ENCODE peak calls at places on chromosomes 11 and 22, in nine cellular contexts. One of them, this sample, is unnamed. For H3K36me3 and H3K4me1, the result is how much of the 10 kb centered on the place peaks cover.

GRCh38 chr11:44957051-44957515 is 6.4 kb upstream of the TP53I11 start:
- DNase-seq in cardiac muscle cell: peak
- DNase-seq in testis: peak
- DNase-seq in IMR-90: no peak
- DNase-seq in HCT116: no peak
- DNase-seq in sigmoid colon: no peak
- DNase-seq in hepatocyte: peak
- DNase-seq in breast epithelium: no peak
- DNase-seq in SJSA1: no peak
- DNase-seq in this sample: no peak

GRCh38 chr11:123291201-123291869 is 96.3 kb upstream of the CLMP start:
- DNase-seq in cardiac muscle cell: no peak
- DNase-seq in testis: no peak
- DNase-seq in IMR-90: no peak
- DNase-seq in HCT116: no peak
- DNase-seq in sigmoid colon: no peak
- DNase-seq in hepatocyte: no peak
- DNase-seq in breast epithelium: no peak
- DNase-seq in SJSA1: no peak
- DNase-seq in this sample: no peak

GRCh38 chr22:45007946-45008852 is 1.6 kb downstream of the PHF21B start:
- DNase-seq in cardiac muscle cell: peak
- DNase-seq in testis: peak
- DNase-seq in IMR-90: no peak
- DNase-seq in HCT116: no peak
- DNase-seq in sigmoid colon: no peak
- DNase-seq in hepatocyte: peak
- DNase-seq in breast epithelium: no peak
- DNase-seq in SJSA1: no peak
- DNase-seq in this sample: no peak

GRCh38 chr11:44611687-44612437 is 46.4 kb downstream of the CD82 start:
- DNase-seq in cardiac muscle cell: no peak
- DNase-seq in testis: no peak
- DNase-seq in IMR-90: no peak
- DNase-seq in HCT116: no peak
- DNase-seq in sigmoid colon: no peak
- DNase-seq in hepatocyte: no peak
- DNase-seq in breast epithelium: no peak
- DNase-seq in SJSA1: no peak
- DNase-seq in this sample: peak

GRCh38 chr11:133530501-133530835 is 1.8 kb downstream of the OPCML start:
- DNase-seq in cardiac muscle cell: no peak
- DNase-seq in testis: no peak
- DNase-seq in IMR-90: no peak
- DNase-seq in HCT116: no peak
- DNase-seq in sigmoid colon: no peak
- DNase-seq in hepatocyte: no peak
- DNase-seq in breast epithelium: no peak
- DNase-seq in SJSA1: no peak
- DNase-seq in this sample: no peak

GRCh38 chr11:44680982-44681597 is 45.7 kb upstream of the TSPAN18 start:
- DNase-seq in cardiac muscle cell: no peak
- DNase-seq in testis: no peak
- DNase-seq in IMR-90: no peak
- DNase-seq in HCT116: no peak
- DNase-seq in sigmoid colon: no peak
- DNase-seq in hepatocyte: peak
- DNase-seq in breast epithelium: no peak
- DNase-seq in SJSA1: no peak
- DNase-seq in this sample: peak

GRCh38 chr11:73996161-73996747 is 12.6 kb downstream of the UCP3 start:
- DNase-seq in cardiac muscle cell: no peak
- DNase-seq in testis: no peak
- DNase-seq in IMR-90: no peak
- DNase-seq in HCT116: no peak
- DNase-seq in sigmoid colon: peak
- DNase-seq in hepatocyte: no peak
- DNase-seq in breast epithelium: no peak
- DNase-seq in SJSA1: no peak
- DNase-seq in this sample: no peak

GRCh38 chr11:69040581-69041260 is 8.0 kb upstream of the TPCN2 start:
- DNase-seq in cardiac muscle cell: no peak
- DNase-seq in testis: no peak
- DNase-seq in IMR-90: peak
- DNase-seq in HCT116: no peak
- DNase-seq in sigmoid colon: no peak
- DNase-seq in hepatocyte: no peak
- DNase-seq in breast epithelium: no peak
- DNase-seq in SJSA1: peak
- DNase-seq in this sample: no peak

GRCh38 chr11:60085909-60086308 is 2.6 kb upstream of the MS4A2 start:
- DNase-seq in cardiac muscle cell: no peak
- DNase-seq in testis: no peak
- DNase-seq in IMR-90: no peak
- DNase-seq in HCT116: no peak
- DNase-seq in sigmoid colon: no peak
- DNase-seq in hepatocyte: no peak
- DNase-seq in breast epithelium: no peak
- DNase-seq in SJSA1: no peak
- DNase-seq in this sample: no peak

GRCh38 chr11:59511675-59512074 is 336 bp downstream of the OR4D9 start:
- DNase-seq in cardiac muscle cell: no peak
- DNase-seq in testis: no peak
- DNase-seq in IMR-90: no peak
- DNase-seq in HCT116: no peak
- DNase-seq in sigmoid colon: no peak
- DNase-seq in hepatocyte: no peak
- DNase-seq in breast epithelium: no peak
- DNase-seq in SJSA1: no peak
- DNase-seq in this sample: no peak

GRCh38 chr11:19076744-19077589 is 16.4 kb upstream of the MRGPRX2 start:
- DNase-seq in cardiac muscle cell: peak
- DNase-seq in testis: peak
- DNase-seq in IMR-90: peak
- DNase-seq in HCT116: peak
- DNase-seq in sigmoid colon: no peak
- DNase-seq in hepatocyte: peak
- DNase-seq in breast epithelium: no peak
- DNase-seq in SJSA1: no peak
- DNase-seq in this sample: peak

GRCh38 chr11:280762-281485 is 2.7 kb downstream of the NLRP6 start:
- DNase-seq in cardiac muscle cell: no peak
- DNase-seq in testis: peak
- DNase-seq in IMR-90: no peak
- DNase-seq in HCT116: no peak
- DNase-seq in sigmoid colon: peak
- DNase-seq in hepatocyte: no peak
- DNase-seq in breast epithelium: no peak
- DNase-seq in SJSA1: no peak
- DNase-seq in this sample: peak

GRCh38 chr11:11525283-11525682 is 96.5 kb downstream of the GALNT18 start:
- DNase-seq in cardiac muscle cell: no peak
- DNase-seq in testis: no peak
- DNase-seq in IMR-90: no peak
- DNase-seq in HCT116: no peak
- DNase-seq in sigmoid colon: no peak
- DNase-seq in hepatocyte: no peak
- DNase-seq in breast epithelium: no peak
- DNase-seq in SJSA1: no peak
- DNase-seq in this sample: no peak

DNA sequence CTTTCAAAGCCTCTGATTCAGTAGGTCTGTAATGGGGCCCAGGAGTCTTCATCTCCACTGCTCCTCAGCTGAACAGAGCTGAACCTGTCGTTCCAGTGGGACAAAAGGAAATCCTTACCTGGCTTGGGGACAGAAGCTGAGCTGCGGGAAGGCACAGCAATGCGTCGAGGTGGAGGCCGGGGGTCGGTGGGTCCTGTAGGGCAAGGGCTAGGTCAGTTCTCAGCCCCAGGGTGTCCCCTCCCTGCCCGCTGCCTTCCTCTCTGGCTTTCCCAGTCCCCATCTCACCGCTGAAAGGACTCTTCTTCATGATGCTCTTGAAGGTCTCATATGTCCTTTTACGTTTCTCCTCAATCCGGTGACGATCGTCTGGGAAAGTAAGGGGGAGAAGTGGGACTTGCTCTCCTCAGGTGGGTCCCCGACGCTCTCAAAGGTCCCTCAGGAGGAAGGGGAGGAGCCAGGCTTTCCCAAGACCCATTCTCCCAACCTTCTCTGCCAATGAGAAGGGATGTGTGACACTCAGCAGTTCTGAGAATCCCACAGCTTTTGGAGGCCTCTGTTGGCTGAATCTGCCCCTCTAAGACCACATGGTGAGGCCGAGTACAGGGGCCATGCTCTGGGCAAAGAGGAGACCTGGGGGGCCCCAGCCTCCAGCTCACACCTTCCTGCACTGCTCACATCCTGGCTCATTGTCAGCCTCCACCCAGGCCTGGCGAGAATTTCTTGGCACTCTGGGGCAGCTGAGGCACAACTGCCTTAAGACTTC is 7.0 kb downstream of the RELA start:
- DNase-seq in cardiac muscle cell: no peak
- DNase-seq in testis: no peak
- DNase-seq in IMR-90: no peak
- DNase-seq in HCT116: no peak
- DNase-seq in sigmoid colon: peak
- DNase-seq in hepatocyte: no peak
- DNase-seq in breast epithelium: no peak
- DNase-seq in SJSA1: no peak
- DNase-seq in this sample: no peak
- H3K36me3 ChIP-seq in cardiac muscle cell: under half
- H3K36me3 ChIP-seq in testis: under half
- H3K36me3 ChIP-seq in IMR-90: half or more
- H3K36me3 ChIP-seq in HCT116: half or more
- H3K36me3 ChIP-seq in sigmoid colon: half or more
- H3K36me3 ChIP-seq in hepatocyte: under half
- H3K36me3 ChIP-seq in breast epithelium: under half
- H3K36me3 ChIP-seq in SJSA1: half or more
- H3K36me3 ChIP-seq in this sample: half or more

GRCh38 chr11:34056672-34057071 is 5.1 kb downstream of the CAPRIN1 start:
- DNase-seq in cardiac muscle cell: no peak
- DNase-seq in testis: no peak
- DNase-seq in IMR-90: no peak
- DNase-seq in HCT116: no peak
- DNase-seq in sigmoid colon: no peak
- DNase-seq in hepatocyte: no peak
- DNase-seq in breast epithelium: no peak
- DNase-seq in SJSA1: no peak
- DNase-seq in this sample: no peak
- H3K4me1 ChIP-seq in cardiac muscle cell: under half
- H3K4me1 ChIP-seq in testis: under half
- H3K4me1 ChIP-seq in IMR-90: under half
- H3K4me1 ChIP-seq in HCT116: under half
- H3K4me1 ChIP-seq in sigmoid colon: half or more
- H3K4me1 ChIP-seq in hepatocyte: under half
- H3K4me1 ChIP-seq in breast epithelium: under half
- H3K4me1 ChIP-seq in SJSA1: under half
- H3K4me1 ChIP-seq in this sample: half or more

GRCh38 chr11:96096360-96096759 is 172.5 kb upstream of the MTMR2 start:
- DNase-seq in cardiac muscle cell: no peak
- DNase-seq in testis: no peak
- DNase-seq in IMR-90: no peak
- DNase-seq in HCT116: no peak
- DNase-seq in sigmoid colon: no peak
- DNase-seq in hepatocyte: no peak
- DNase-seq in breast epithelium: no peak
- DNase-seq in SJSA1: no peak
- DNase-seq in this sample: no peak
- H3K4me3 ChIP-seq in cardiac muscle cell: no peak
- H3K4me3 ChIP-seq in testis: no peak
- H3K4me3 ChIP-seq in IMR-90: no peak
- H3K4me3 ChIP-seq in HCT116: no peak
- H3K4me3 ChIP-seq in sigmoid colon: no peak
- H3K4me3 ChIP-seq in hepatocyte: no peak
- H3K4me3 ChIP-seq in breast epithelium: no peak
- H3K4me3 ChIP-seq in SJSA1: no peak
- H3K4me3 ChIP-seq in this sample: no peak

GRCh38 chr22:20126284-20127029 is 5.1 kb upstream of the ZDHHC8 start:
- DNase-seq in cardiac muscle cell: no peak
- DNase-seq in testis: no peak
- DNase-seq in IMR-90: no peak
- DNase-seq in HCT116: no peak
- DNase-seq in sigmoid colon: no peak
- DNase-seq in hepatocyte: no peak
- DNase-seq in breast epithelium: no peak
- DNase-seq in SJSA1: no peak
- DNase-seq in this sample: no peak

GRCh38 chr22:20128902-20129746 is 2.5 kb upstream of the ZDHHC8 start:
- DNase-seq in cardiac muscle cell: peak
- DNase-seq in testis: peak
- DNase-seq in IMR-90: peak
- DNase-seq in HCT116: no peak
- DNase-seq in sigmoid colon: no peak
- DNase-seq in hepatocyte: no peak
- DNase-seq in breast epithelium: no peak
- DNase-seq in SJSA1: no peak
- DNase-seq in this sample: peak

GRCh38 chr22:20127318-20127868 is 4.2 kb upstream of the ZDHHC8 start:
- DNase-seq in cardiac muscle cell: no peak
- DNase-seq in testis: no peak
- DNase-seq in IMR-90: no peak
- DNase-seq in HCT116: no peak
- DNase-seq in sigmoid colon: no peak
- DNase-seq in hepatocyte: no peak
- DNase-seq in breast epithelium: no peak
- DNase-seq in SJSA1: no peak
- DNase-seq in this sample: no peak

GRCh38 chr22:20128619-20128901 is 3.0 kb upstream of the ZDHHC8 start:
- DNase-seq in cardiac muscle cell: no peak
- DNase-seq in testis: no peak
- DNase-seq in IMR-90: no peak
- DNase-seq in HCT116: no peak
- DNase-seq in sigmoid colon: no peak
- DNase-seq in hepatocyte: no peak
- DNase-seq in breast epithelium: no peak
- DNase-seq in SJSA1: no peak
- DNase-seq in this sample: no peak

DNA sequence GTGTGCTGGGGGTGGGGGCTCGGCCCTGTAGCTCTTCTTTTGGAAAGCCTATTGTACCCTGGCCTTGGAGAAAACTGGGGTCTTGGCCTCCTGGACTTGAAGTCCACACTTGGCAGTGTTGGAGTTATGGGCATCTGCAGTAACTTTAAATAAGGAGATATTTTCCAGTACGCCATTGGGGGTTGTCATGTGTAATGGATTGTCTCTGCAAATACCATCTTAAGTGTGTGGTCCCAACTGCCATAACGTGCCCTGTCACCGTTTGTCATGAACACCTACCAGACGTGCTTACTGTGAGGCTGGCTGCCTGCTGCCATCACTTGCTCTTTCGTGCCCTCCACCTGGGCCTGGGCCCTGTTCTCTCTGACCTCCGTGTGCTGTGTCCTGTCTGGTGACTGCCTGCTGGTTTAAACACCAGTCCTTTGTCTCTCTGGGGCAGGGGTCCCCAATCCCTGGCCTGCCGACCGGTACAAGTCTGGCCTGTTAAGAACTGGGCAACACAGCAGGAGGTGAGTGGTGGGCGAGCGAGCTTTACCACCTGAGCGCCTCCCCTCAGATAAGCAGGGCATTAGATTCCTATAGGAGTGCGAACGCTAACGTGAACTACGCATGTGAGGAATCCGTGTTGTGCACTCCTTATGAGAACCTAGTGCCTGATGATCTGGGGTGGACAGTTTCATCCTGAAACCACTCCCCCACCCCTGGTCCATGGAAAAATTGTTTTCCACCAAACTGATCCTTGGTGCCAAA is 3.6 kb upstream of the ZDHHC8 start:
- DNase-seq in cardiac muscle cell: no peak
- DNase-seq in testis: no peak
- DNase-seq in IMR-90: no peak
- DNase-seq in HCT116: no peak
- DNase-seq in sigmoid colon: no peak
- DNase-seq in hepatocyte: no peak
- DNase-seq in breast epithelium: no peak
- DNase-seq in SJSA1: no peak
- DNase-seq in this sample: no peak
- H3K36me3 ChIP-seq in cardiac muscle cell: under half
- H3K36me3 ChIP-seq in testis: under half
- H3K36me3 ChIP-seq in IMR-90: under half
- H3K36me3 ChIP-seq in HCT116: under half
- H3K36me3 ChIP-seq in sigmoid colon: under half
- H3K36me3 ChIP-seq in hepatocyte: under half
- H3K36me3 ChIP-seq in breast epithelium: under half
- H3K36me3 ChIP-seq in SJSA1: half or more
- H3K36me3 ChIP-seq in this sample: under half

This sample was measured in CD4-positive, alpha-beta memory T cell.